ENCODE peak calls at places on chromosome 3, in six cellular contexts. Y, G, B, K, M and Z are unnamed samples.

GRCh38 chr3:13199899-13200451 is 126.7 kb upstream of the IQSEC1 start:
- DNase-seq in Y (no peak), K (no peak), B (no peak), M (no peak), G (no peak), Z (no peak)

GRCh38 chr3:87696276-87697013 is 362.4 kb downstream of the CGGBP1 start:
- DNase-seq in Y (no peak), K (no peak), G (no peak), M (no peak), B (no peak), Z (no peak)

GRCh38 chr3:13975686-13976085 is 95.8 kb upstream of the WNT7A start:
- DNase-seq in M (no peak), Y (no peak), G (no peak), B (no peak), K (no peak), Z (no peak)

GRCh38 chr3:13479332-13479581 is 849 bp upstream of the HDAC11 start:
- DNase-seq in M (no peak), K (no peak), Y (peak), B (peak), G (peak), Z (no peak)

GRCh38 chr3:192433704-192434103 is 293.6 kb downstream of the FGF12 start:
- DNase-seq in G (no peak), M (no peak), B (no peak), Y (no peak), K (peak), Z (no peak)

GRCh38 chr3:112101946-112102345 is 15.8 kb downstream of the C3orf52 start:
- DNase-seq in K (no peak), G (no peak), Y (peak), B (peak), M (no peak), Z (no peak)

GRCh38 chr3:64846009-64846408 is 158.2 kb upstream of the ADAMTS9 start:
- DNase-seq in M (no peak), K (no peak), G (no peak), Y (no peak), B (no peak), Z (no peak)

GRCh38 chr3:151226825-151227224 is 23.8 kb upstream of the GPR171 start:
- DNase-seq in K (no peak), Y (no peak), B (no peak), G (no peak), M (no peak), Z (no peak)

GRCh38 chr3:52872245-52872644 is 25.1 kb downstream of the STIMATE start:
- DNase-seq in M (no peak), K (no peak), G (peak), Y (no peak), B (no peak), Z (no peak)

GRCh38 chr3:45123841-45124269 is 22.3 kb downstream of the CDCP1 start:
- DNase-seq in M (no peak), B (peak), K (no peak), Y (peak), G (peak), Z (no peak)

GRCh38 chr3:195517030-195517429 is 26.1 kb downstream of the PPP1R2 start:
- DNase-seq in B (no peak), Y (no peak), K (no peak), G (no peak), M (no peak), Z (no peak)